ENCODE peak calls at places on chromosomes 12 and 14, in ten cellular contexts. K, M, R, G, J, S, L, U, E and Y are unnamed samples.
A peak's percentile ranks its signal among the peaks of the same experiment; 100 is the strongest.

GRCh38 chr12:52763036-52763659 is 14.0 kb downstream of the KRT76 start:
- DNase-seq in K (no peak), M (no peak), R (no peak), G (no peak), J (no peak), S (no peak), L (no peak), U (no peak), E (no peak), Y (no peak)

GRCh38 chr12:26845984-26846383 is 13.0 kb upstream of the ITPR2 start:
- DNase-seq in K (no peak), M (no peak), R (no peak), G (no peak), J (no peak), S (no peak), L (no peak), U (no peak), E (no peak), Y (peak; percentile 30)

GRCh38 chr14:99615497-99616245 is 11.7 kb upstream of the CCDC85C start:
- DNase-seq in K (no peak), M (no peak), R (no peak), G (no peak), J (no peak), S (no peak), L (no peak), U (no peak), E (no peak), Y (no peak)

GRCh38 chr12:127393896-127394295 is 873.1 kb upstream of the TMEM132C start:
- DNase-seq in K (no peak), M (no peak), R (no peak), G (no peak), J (no peak), S (no peak), L (peak; percentile 60), U (peak; percentile 90), E (no peak), Y (no peak)

GRCh38 chr14:52025310-52025709 is 36.0 kb downstream of the RTRAF start:
- DNase-seq in K (no peak), M (peak; percentile 18), R (no peak), G (no peak), J (no peak), S (no peak), L (no peak), U (peak; percentile 49), E (no peak), Y (no peak)

GRCh38 chr12:107229827-107230226 is 136.5 kb upstream of the CRY1 start:
- DNase-seq in K (no peak), M (no peak), R (no peak), G (no peak), J (no peak), S (no peak), L (no peak), U (no peak), E (no peak), Y (no peak)

GRCh38 chr12:85975716-85976115 is 101.6 kb downstream of the NTS start:
- DNase-seq in K (no peak), M (no peak), R (no peak), G (no peak), J (no peak), S (no peak), L (no peak), U (no peak), E (no peak), Y (no peak)

GRCh38 chr12:124771462-124772361 is 92.0 kb downstream of the SCARB1 start:
- DNase-seq in K (peak; percentile 93), M (no peak), R (peak; percentile 85), G (peak; percentile 96), J (peak; percentile 76), S (peak; percentile 93), L (peak; percentile 84), U (peak; percentile 25), E (peak; percentile 82), Y (peak; percentile 73)